ENCODE peak calls at places on chromosome 5, in six cellular contexts. One of them, this sample, is unnamed.

GRCh38 chr5:53418844-53419243 is 61.6 kb upstream of the FST start:
- DNase-seq in adrenal gland: no peak
- DNase-seq in cardiac septum: no peak
- DNase-seq in CMK: no peak
- DNase-seq in foreskin fibroblast: peak
- DNase-seq in brain microvascular endothelial cell: peak
- DNase-seq in this sample: no peak

GRCh38 chr5:124963236-124963929 is 216.9 kb upstream of the ZNF608 start:
- DNase-seq in adrenal gland: no peak
- DNase-seq in cardiac septum: no peak
- DNase-seq in CMK: no peak
- DNase-seq in foreskin fibroblast: peak
- DNase-seq in brain microvascular endothelial cell: peak
- DNase-seq in this sample: no peak

GRCh38 chr5:35458824-35459207 is 158.8 kb upstream of the SPEF2 start:
- DNase-seq in adrenal gland: peak
- DNase-seq in cardiac septum: no peak
- DNase-seq in CMK: no peak
- DNase-seq in foreskin fibroblast: no peak
- DNase-seq in brain microvascular endothelial cell: no peak
- DNase-seq in this sample: peak

GRCh38 chr5:55232194-55232984 is 1.0 kb downstream of the CCNO start:
- DNase-seq in adrenal gland: no peak
- DNase-seq in cardiac septum: no peak
- DNase-seq in CMK: no peak
- DNase-seq in foreskin fibroblast: no peak
- DNase-seq in brain microvascular endothelial cell: no peak
- DNase-seq in this sample: peak

GRCh38 chr5:149605998-149606721 is 24.9 kb downstream of the ARHGEF37 start:
- DNase-seq in adrenal gland: peak
- DNase-seq in cardiac septum: no peak
- DNase-seq in CMK: peak
- DNase-seq in foreskin fibroblast: peak
- DNase-seq in brain microvascular endothelial cell: peak
- DNase-seq in this sample: peak

GRCh38 chr5:124492444-124493224 is 253.8 kb downstream of the ZNF608 start:
- DNase-seq in adrenal gland: no peak
- DNase-seq in cardiac septum: no peak
- DNase-seq in CMK: no peak
- DNase-seq in foreskin fibroblast: no peak
- DNase-seq in brain microvascular endothelial cell: no peak
- DNase-seq in this sample: no peak

GRCh38 chr5:33120671-33121070 is 320.1 kb upstream of the TARS1 start:
- DNase-seq in adrenal gland: no peak
- DNase-seq in cardiac septum: no peak
- DNase-seq in CMK: no peak
- DNase-seq in foreskin fibroblast: peak
- DNase-seq in brain microvascular endothelial cell: peak
- DNase-seq in this sample: no peak

GRCh38 chr5:112735702-112736101 is 2.0 kb upstream of the APC start:
- DNase-seq in adrenal gland: no peak
- DNase-seq in cardiac septum: no peak
- DNase-seq in CMK: no peak
- DNase-seq in foreskin fibroblast: peak
- DNase-seq in brain microvascular endothelial cell: no peak
- DNase-seq in this sample: no peak

GRCh38 chr5:52997424-52997823 is 8.3 kb downstream of the ITGA2 start:
- DNase-seq in adrenal gland: no peak
- DNase-seq in cardiac septum: no peak
- DNase-seq in CMK: no peak
- DNase-seq in foreskin fibroblast: no peak
- DNase-seq in brain microvascular endothelial cell: no peak
- DNase-seq in this sample: no peak

GRCh38 chr5:148599187-148599586 is 55.1 kb downstream of the HTR4 start:
- DNase-seq in adrenal gland: no peak
- DNase-seq in cardiac septum: no peak
- DNase-seq in CMK: no peak
- DNase-seq in foreskin fibroblast: no peak
- DNase-seq in brain microvascular endothelial cell: no peak
- DNase-seq in this sample: no peak

GRCh38 chr5:167582263-167582662 is 709.2 kb upstream of the WWC1 start:
- DNase-seq in adrenal gland: no peak
- DNase-seq in cardiac septum: no peak
- DNase-seq in CMK: no peak
- DNase-seq in foreskin fibroblast: no peak
- DNase-seq in brain microvascular endothelial cell: no peak
- DNase-seq in this sample: no peak

GRCh38 chr5:137613554-137614265 is 114.6 kb upstream of the SPOCK1 start:
- DNase-seq in adrenal gland: no peak
- DNase-seq in cardiac septum: no peak
- DNase-seq in CMK: no peak
- DNase-seq in foreskin fibroblast: peak
- DNase-seq in brain microvascular endothelial cell: no peak
- DNase-seq in this sample: no peak

GRCh38 chr5:72015103-72015548 is 92.1 kb upstream of the MAP1B start:
- DNase-seq in adrenal gland: peak
- DNase-seq in cardiac septum: no peak
- DNase-seq in CMK: peak
- DNase-seq in foreskin fibroblast: no peak
- DNase-seq in brain microvascular endothelial cell: peak
- DNase-seq in this sample: no peak

GRCh38 chr5:144187699-144188294 is 17.1 kb downstream of the KCTD16 start:
- DNase-seq in adrenal gland: peak
- DNase-seq in cardiac septum: no peak
- DNase-seq in CMK: no peak
- DNase-seq in foreskin fibroblast: peak
- DNase-seq in brain microvascular endothelial cell: peak
- DNase-seq in this sample: peak